ENCODE peak calls at places on chromosomes 2 and 18, in nine cellular contexts. W is astrocyte of the spinal cord, R is tibial nerve, U is IMR-90, B is GM12865, G is lower leg skin, E is A549, I is left ventricle myocardium inferior, O is coronary artery. A is an unnamed sample.

GRCh38 chr2:169895294-169895985 is 68.2 kb downstream of the UBR3 start:
- DNase-seq in W (peak; percentile 52), R (no peak), U (peak; percentile 52), B (no peak), G (no peak), E (peak; percentile 31), I (no peak), O (no peak), A (peak; percentile 4)

GRCh38 chr2:62149708-62150107 is 46.2 kb upstream of the B3GNT2 start:
- DNase-seq in W (peak; percentile 88), R (no peak), U (peak; percentile 96), B (peak; percentile 23), G (no peak), E (peak; percentile 65), I (no peak), O (no peak), A (peak; percentile 65)

GRCh38 chr2:152336103-152336853 is 1.3 kb downstream of the FMNL2 start:
- DNase-seq in W (peak; percentile 55), R (peak; percentile 67), U (peak; percentile 47), B (peak; percentile 59), G (peak; percentile 69), E (peak; percentile 52), I (peak; percentile 73), O (peak; percentile 79), A (no peak)

GRCh38 chr18:50686409-50686808 is 126.5 kb downstream of the MAPK4 start:
- DNase-seq in W (no peak), R (no peak), U (no peak), B (no peak), G (no peak), E (no peak), I (no peak), O (no peak), A (no peak)

GRCh38 chr18:12313530-12314245 is 5.6 kb downstream of the TUBB6 start:
- DNase-seq in W (no peak), R (no peak), U (no peak), B (no peak), G (no peak), E (no peak), I (no peak), O (no peak), A (no peak)

GRCh38 chr2:39954346-39954745 is 175.3 kb upstream of the THUMPD2 start:
- DNase-seq in W (peak; percentile 58), R (no peak), U (peak; percentile 72), B (no peak), G (no peak), E (no peak), I (no peak), O (no peak), A (no peak)

GRCh38 chr2:7083580-7084509 is 166.6 kb downstream of the RNF144A start:
- DNase-seq in W (peak; percentile 54), R (no peak), U (peak; percentile 25), B (peak; percentile 68), G (no peak), E (peak; percentile 64), I (no peak), O (no peak), A (no peak)

GRCh38 chr18:49520661-49521145 is 33.7 kb upstream of the C18orf32 start:
- DNase-seq in W (peak; percentile 24), R (no peak), U (peak; percentile 11), B (no peak), G (no peak), E (no peak), I (no peak), O (no peak), A (no peak)

GRCh38 chr2:45610281-45611019 is 617 bp downstream of the SRBD1 start:
- DNase-seq in W (peak; percentile 69), R (peak; percentile 54), U (peak; percentile 59), B (peak; percentile 48), G (peak; percentile 54), E (peak; percentile 82), I (peak; percentile 37), O (peak; percentile 73), A (no peak)

GRCh38 chr18:54269924-54270844 is 867 bp downstream of the POLI start:
- DNase-seq in W (peak; percentile 47), R (peak; percentile 18), U (peak; percentile 18), B (peak; percentile 91), G (peak; percentile 49), E (peak; percentile 74), I (no peak), O (peak; percentile 81), A (no peak)

GRCh38 chr18:46046126-46046525 is 25.9 kb downstream of the PSTPIP2 start:
- DNase-seq in W (no peak), R (no peak), U (no peak), B (no peak), G (no peak), E (no peak), I (no peak), O (no peak), A (no peak)

GRCh38 chr18:26051845-26052244 is 38.6 kb downstream of the SS18 start:
- DNase-seq in W (no peak), R (no peak), U (no peak), B (no peak), G (no peak), E (no peak), I (no peak), O (no peak), A (no peak)

GRCh38 chr2:191264647-191265079 is 19.5 kb downstream of the MYO1B start:
- DNase-seq in W (peak; percentile 91), R (no peak), U (peak; percentile 89), B (no peak), G (no peak), E (no peak), I (no peak), O (no peak), A (peak; percentile 80)

GRCh38 chr2:207042841-207043240 is 103.5 kb downstream of the CPO start:
- DNase-seq in W (no peak), R (no peak), U (no peak), B (no peak), G (no peak), E (no peak), I (no peak), O (no peak), A (no peak)

GRCh38 chr18:8634508-8634907 is 25.3 kb downstream of the RAB12 start:
- DNase-seq in W (no peak), R (no peak), U (no peak), B (no peak), G (no peak), E (no peak), I (no peak), O (no peak), A (no peak)

GRCh38 chr2:227482638-227483340 is 10.8 kb downstream of the AGFG1 start:
- DNase-seq in W (no peak), R (no peak), U (no peak), B (peak; percentile 79), G (no peak), E (no peak), I (no peak), O (no peak), A (no peak)

GRCh38 chr2:108898315-108899082 is 90.5 kb downstream of the EDAR start:
- DNase-seq in W (no peak), R (no peak), U (no peak), B (no peak), G (no peak), E (no peak), I (no peak), O (no peak), A (no peak)

GRCh38 chr2:60936757-60937156 is 55.4 kb downstream of the REL start:
- DNase-seq in W (no peak), R (no peak), U (no peak), B (no peak), G (no peak), E (no peak), I (no peak), O (no peak), A (no peak)

GRCh38 chr2:230811508-230811907 is 53.2 kb upstream of the ITM2C start:
- DNase-seq in W (no peak), R (no peak), U (peak; percentile 83), B (no peak), G (no peak), E (no peak), I (no peak), O (no peak), A (no peak)

GRCh38 chr2:159921752-159922404 is 123.9 kb upstream of the CD302 start:
- DNase-seq in W (peak; percentile 52), R (peak; percentile 59), U (peak; percentile 35), B (peak; percentile 92), G (peak; percentile 58), E (peak; percentile 62), I (peak; percentile 76), O (no peak), A (no peak)

GRCh38 chr2:28327963-28328922 is 64.4 kb upstream of the FOSL2 start:
- DNase-seq in W (peak; percentile 56), R (no peak), U (peak; percentile 68), B (peak; percentile 42), G (peak; percentile 53), E (no peak), I (no peak), O (peak; percentile 63), A (no peak)

GRCh38 chr2:14684516-14684915 is 52.0 kb downstream of the LRATD1 start:
- DNase-seq in W (no peak), R (no peak), U (no peak), B (no peak), G (no peak), E (no peak), I (no peak), O (no peak), A (no peak)

GRCh38 chr2:241354668-241355658 is 1.1 kb upstream of the FARP2 start:
- DNase-seq in W (peak; percentile 81), R (peak; percentile 67), U (peak; percentile 51), B (peak; percentile 93), G (peak; percentile 85), E (peak; percentile 91), I (peak; percentile 88), O (peak; percentile 91), A (no peak)
- TF ChIP-seq CTCF in W (peak; percentile 3), R (no peak), U (no peak), B (no peak), G (no peak), E (no peak), I (no peak), O (no peak), A (no peak)

GRCh38 chr2:41495050-41495449 is 552.8 kb upstream of the PKDCC start:
- DNase-seq in W (peak; percentile 5), R (no peak), U (no peak), B (peak; percentile 8), G (no peak), E (peak; percentile 9), I (no peak), O (no peak), A (no peak)
- H3K4me3 ChIP-seq in W (no peak overlapping the region), R (no peak overlapping the region), U (no peak overlapping the region), B (no peak overlapping the region), G (no peak overlapping the region), E (no peak overlapping the region), I (no peak overlapping the region), O (no peak overlapping the region), A (no peak overlapping the region)

DNA sequence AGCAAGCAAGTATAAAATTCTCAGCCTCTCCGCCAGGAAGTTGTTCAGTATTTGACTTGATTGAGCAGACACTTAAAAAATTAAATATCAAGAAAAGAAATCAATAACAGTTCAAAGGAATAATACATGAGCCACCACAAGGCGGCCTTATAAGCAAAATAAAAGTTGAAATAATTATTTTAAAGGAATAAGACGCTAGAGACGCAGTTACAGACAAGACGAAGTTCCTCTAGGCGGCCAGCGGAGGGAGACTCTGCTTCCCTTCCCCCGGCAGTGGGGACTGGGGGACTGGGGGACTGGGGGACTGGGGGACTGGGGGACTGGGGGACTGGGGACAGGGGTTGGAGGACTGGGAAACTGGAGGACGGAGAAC is 524 bp downstream of the CCDC178 start:
- DNase-seq in W (peak; percentile 79), R (peak; percentile 21), U (peak; percentile 60), B (peak; percentile 23), G (no peak), E (peak; percentile 48), I (peak; percentile 17), O (peak; percentile 76), A (no peak)
- TF ChIP-seq CTCF in W (peak; percentile 72), R (peak; percentile 48), U (peak; percentile 51), B (peak; percentile 21), G (no peak), E (no peak), I (peak; percentile 51), O (peak; percentile 51), A (peak; percentile 12)

GRCh38 chr2:9258501-9258900 is 51.9 kb downstream of the ASAP2 start:
- DNase-seq in W (peak; percentile 43), R (no peak), U (no peak), B (no peak), G (no peak), E (no peak), I (no peak), O (no peak), A (no peak)
- H3K4me3 ChIP-seq in W (peak overlapping the region; percentile 25), R (no peak overlapping the region), U (no peak overlapping the region), B (no peak overlapping the region), G (no peak overlapping the region), E (no peak overlapping the region), I (peak overlapping the region; percentile 46), O (peak overlapping the region; percentile 43), A (no peak overlapping the region)